ENCODE peak calls at places on chromosomes 2 and 18, in seven cellular contexts. V is HS-5; T is coronary artery; Y is A549; J is Caco-2; C is stimulated activated CD4-positive, alpha-beta T cell treated with anti-CD3 and anti-CD28 coated beads, Interleukin-1b, Interleukin-23, amount 100 ng/mL, for 24 hours; P is LHCN-M2. I is an unnamed sample.

GRCh38 chr2:190099890-190100289 is 37.4 kb upstream of the MSTN start:
- DNase-seq in P (no peak), V (no peak), C (no peak), J (no peak), Y (no peak), T (no peak), I (no peak)

GRCh38 chr18:79954791-79955190 is 3.3 kb upstream of the SLC66A2 start:
- DNase-seq in J (no peak), V (no peak), Y (no peak), P (no peak), C (no peak), T (peak; percentile 41), I (no peak)

GRCh38 chr2:220046507-220046906 is 419.1 kb downstream of the SLC4A3 start:
- DNase-seq in P (no peak), J (no peak), T (no peak), Y (no peak), C (no peak), V (no peak), I (no peak)

GRCh38 chr2:79910643-79911042 is 393.9 kb downstream of the LRRTM1 start:
- DNase-seq in V (no peak), P (no peak), Y (no peak), J (no peak), T (no peak), C (no peak), I (no peak)

GRCh38 chr2:136238552-136239346 is 120.8 kb upstream of the CXCR4 start:
- DNase-seq in T (no peak), P (peak; percentile 59), Y (no peak), V (peak; percentile 58), C (no peak), J (no peak), I (no peak)

GRCh38 chr2:143001521-143001920 is 124.1 kb downstream of the KYNU start:
- DNase-seq in P (peak; percentile 2), V (no peak), C (no peak), J (no peak), Y (no peak), T (no peak), I (no peak)

GRCh38 chr2:26438526-26438925 is 36.8 kb downstream of the DRC1 start:
- DNase-seq in J (no peak), Y (no peak), P (peak; percentile 64), V (peak; percentile 73), T (no peak), C (no peak), I (no peak)

GRCh38 chr2:128438586-128438985 is 119.9 kb upstream of the HS6ST1 start:
- DNase-seq in C (no peak), J (no peak), V (no peak), Y (no peak), P (no peak), T (peak; percentile 60), I (no peak)

GRCh38 chr2:55019547-55020258 is 30.5 kb downstream of the RTN4 start:
- DNase-seq in Y (no peak), P (no peak), V (peak; percentile 43), J (no peak), C (no peak), T (no peak), I (no peak)

GRCh38 chr2:134433934-134434333 is 180.1 kb downstream of the MGAT5 start:
- DNase-seq in P (no peak), C (no peak), J (no peak), Y (no peak), V (no peak), T (no peak), I (no peak)

GRCh38 chr2:133816037-133816436 is 247.8 kb upstream of the NCKAP5 start:
- DNase-seq in Y (no peak), J (no peak), T (no peak), V (no peak), C (no peak), P (no peak), I (no peak)

GRCh38 chr2:236240228-236240990 is 23.8 kb downstream of the ASB18 start:
- DNase-seq in C (no peak), T (no peak), V (no peak), P (peak; percentile 2), Y (no peak), J (no peak), I (no peak)

GRCh38 chr2:6342273-6342920 is 523.3 kb downstream of the CMPK2 start:
- DNase-seq in V (no peak), C (no peak), P (no peak), Y (no peak), J (no peak), T (no peak), I (no peak)

GRCh38 chr18:48153641-48154481 is 223.4 kb upstream of the SMAD2 start:
- DNase-seq in T (no peak), P (peak; percentile 60), C (no peak), Y (peak; percentile 9), V (peak; percentile 44), J (no peak), I (no peak)

GRCh38 chr18:6648581-6648980 is 80.9 kb upstream of the ARHGAP28 start:
- DNase-seq in C (no peak), P (peak; percentile 48), Y (no peak), V (no peak), J (no peak), T (no peak), I (no peak)

GRCh38 chr2:121804340-121804739 is 48.9 kb downstream of the TSN start:
- DNase-seq in P (peak; percentile 13), T (no peak), C (no peak), J (no peak), Y (no peak), V (no peak), I (no peak)

GRCh38 chr2:25250331-25251031 is 82.1 kb upstream of the POMC start:
- DNase-seq in Y (no peak), T (no peak), P (peak; percentile 23), V (no peak), C (no peak), J (no peak), I (no peak)

GRCh38 chr2:228167290-228167689 is 14.2 kb downstream of the SPHKAP start:
- DNase-seq in J (no peak), Y (no peak), T (no peak), C (no peak), V (no peak), P (no peak), I (no peak)

GRCh38 chr2:10709290-10709939 is 12.0 kb upstream of the ATP6V1C2 start:
- DNase-seq in Y (peak; percentile 60), C (no peak), J (peak; percentile 78), T (no peak), P (peak; percentile 14), V (no peak), I (no peak)

GRCh38 chr2:45578056-45578843 is 32.8 kb downstream of the SRBD1 start:
- DNase-seq in T (no peak), C (no peak), P (peak; percentile 73), J (peak; percentile 22), V (no peak), Y (peak; percentile 47), I (no peak)

GRCh38 chr2:10266133-10266620 is 36.5 kb upstream of the HPCAL1 start:
- DNase-seq in P (peak; percentile 66), T (no peak), Y (no peak), J (no peak), V (no peak), C (no peak), I (no peak)

GRCh38 chr2:105886029-105886454 is 141.3 kb downstream of the NCK2 start:
- DNase-seq in T (peak; percentile 66), V (no peak), C (no peak), Y (no peak), J (no peak), P (peak; percentile 24), I (no peak)

GRCh38 chr2:68185541-68186164 is 28.0 kb downstream of the PNO1 start:
- DNase-seq in C (peak; percentile 20), J (peak; percentile 73), Y (peak; percentile 81), V (no peak), T (no peak), P (peak; percentile 49), I (peak; percentile 59)

GRCh38 chr18:34084635-34085034 is 140.1 kb downstream of the NOL4 start:
- DNase-seq in P (no peak), J (no peak), C (no peak), T (no peak), Y (no peak), V (no peak), I (no peak)

GRCh38 chr18:52077251-52077983 is 262.6 kb upstream of the DCC start:
- DNase-seq in V (no peak), C (no peak), Y (no peak), J (no peak), T (no peak), P (no peak), I (no peak)

GRCh38 chr18:10453885-10454772 is at the start of gene APCDD1:
- DNase-seq in P (peak; percentile 24), V (no peak), J (peak; percentile 61), T (peak; percentile 88), C (no peak), Y (no peak), I (no peak)

GRCh38 chr18:59042477-59042842 is 97.2 kb upstream of the SEC11C start:
- DNase-seq in C (no peak), V (no peak), T (no peak), Y (no peak), J (no peak), P (no peak), I (no peak)

GRCh38 chr2:56132138-56132537 is 51.7 kb upstream of the CCDC85A start:
- DNase-seq in Y (peak; percentile 54), C (no peak), V (peak; percentile 23), T (no peak), P (peak; percentile 45), J (peak; percentile 45), I (no peak)

GRCh38 chr2:121257476-121257831 is 27.5 kb downstream of the TFCP2L1 start:
- DNase-seq in J (no peak), V (no peak), T (no peak), P (no peak), Y (no peak), C (no peak), I (no peak)

GRCh38 chr2:43438342-43438741 is 157.5 kb downstream of the THADA start:
- DNase-seq in V (no peak), Y (peak; percentile 27), J (no peak), T (no peak), P (no peak), C (no peak), I (no peak)

GRCh38 chr18:69957071-69957620 is 9.5 kb upstream of the CD226 start:
- DNase-seq in P (no peak), T (no peak), Y (no peak), C (no peak), V (no peak), J (no peak), I (no peak)

GRCh38 chr18:72261562-72261961 is 282.6 kb downstream of the CBLN2 start:
- DNase-seq in Y (peak; percentile 1), T (no peak), J (no peak), P (no peak), C (no peak), V (no peak), I (no peak)

GRCh38 chr2:222797308-222797707 is 63.5 kb upstream of the ACSL3 start:
- DNase-seq in C (no peak), P (peak; percentile 58), T (no peak), Y (peak; percentile 32), V (no peak), J (no peak), I (no peak)

GRCh38 chr2:51158236-51158635 is 126.3 kb upstream of the NRXN1 start:
- DNase-seq in P (no peak), J (no peak), Y (no peak), V (no peak), T (no peak), C (no peak), I (no peak)

GRCh38 chr18:6056171-6056932 is 161.0 kb upstream of the TMEM200C start:
- DNase-seq in C (no peak), V (no peak), Y (no peak), T (no peak), P (no peak), J (no peak), I (no peak)

GRCh38 chr2:207768168-207768890 is 1.4 kb downstream of the FZD5 start:
- DNase-seq in Y (peak; percentile 67), C (no peak), T (peak; percentile 77), P (peak; percentile 24), J (peak; percentile 59), V (no peak), I (no peak)

GRCh38 chr2:131724019-131724418 is 196.3 kb downstream of the CCDC74A start:
- DNase-seq in T (no peak), P (no peak), J (no peak), C (no peak), Y (no peak), V (no peak), I (no peak)

GRCh38 chr2:149184994-149185393 is 145.4 kb upstream of the LYPD6 start:
- DNase-seq in P (no peak), C (no peak), T (no peak), J (no peak), V (no peak), Y (no peak), I (no peak)

I was measured in iPS DF 19.7.